ENCODE peak calls at places on chromosomes 16 and 17, in six cellular contexts. R, P, O, M, K and Y are unnamed samples.

GRCh38 chr17:1239210-1239609 is 31.0 kb upstream of the BHLHA9 start:
- DNase-seq in R (no peak), P (no peak), O (no peak), M (no peak), K (no peak), Y (no peak)

GRCh38 chr17:32865141-32865540 is 11.8 kb downstream of the MYO1D start:
- DNase-seq in R (no peak), P (no peak), O (no peak), M (peak; percentile 10), K (no peak), Y (no peak)

GRCh38 chr17:68200689-68201424 is 47.0 kb upstream of the AMZ2 start:
- DNase-seq in R (peak; percentile 41), P (peak; percentile 55), O (peak; percentile 68), M (peak; percentile 85), K (peak; percentile 81), Y (peak; percentile 37)

GRCh38 chr16:51949260-51949659 is 597.7 kb downstream of the TOX3 start:
- DNase-seq in R (no peak), P (no peak), O (no peak), M (no peak), K (no peak), Y (no peak)

GRCh38 chr17:79023886-79024771 is at the start of gene C1QTNF1:
- DNase-seq in R (no peak), P (no peak), O (peak; percentile 72), M (peak; percentile 74), K (peak; percentile 70), Y (no peak)

GRCh38 chr17:79633937-79634813 is 23.3 kb upstream of the RBFOX3 start:
- DNase-seq in R (no peak), P (no peak), O (no peak), M (peak; percentile 74), K (no peak), Y (no peak)

GRCh38 chr17:1078062-1078711 is 81.3 kb downstream of the TIMM22 start:
- DNase-seq in R (no peak), P (no peak), O (no peak), M (no peak), K (no peak), Y (no peak)

GRCh38 chr17:79791354-79792123 is 5.3 kb downstream of the CBX8 start:
- DNase-seq in R (no peak), P (no peak), O (no peak), M (peak; percentile 66), K (no peak), Y (no peak)

GRCh38 chr16:70665806-70666735 is 19.7 kb downstream of the IL34 start:
- DNase-seq in R (no peak), P (peak; percentile 13), O (no peak), M (no peak), K (no peak), Y (no peak)

GRCh38 chr17:68060336-68060735 is 24.8 kb downstream of the KPNA2 start:
- DNase-seq in R (no peak), P (no peak), O (no peak), M (no peak), K (no peak), Y (no peak)

GRCh38 chr16:67782567-67783352 is 23.6 kb downstream of the RANBP10 start:
- DNase-seq in R (no peak), P (no peak), O (no peak), M (no peak), K (no peak), Y (no peak)

GRCh38 chr17:69524854-69525253 is 110.4 kb downstream of the MAP2K6 start:
- DNase-seq in R (no peak), P (no peak), O (no peak), M (peak; percentile 56), K (no peak), Y (no peak)

GRCh38 chr17:40935624-40936023 is 1.8 kb downstream of the KRT23 start:
- DNase-seq in R (no peak), P (no peak), O (no peak), M (no peak), K (no peak), Y (no peak)

GRCh38 chr16:5615868-5616642 is 518.5 kb upstream of the EEF2KMT start:
- DNase-seq in R (peak; percentile 22), P (peak; percentile 50), O (peak; percentile 9), M (peak; percentile 95), K (peak; percentile 25), Y (no peak)